ENCODE peak calls at places on chromosome 7, in four cellular contexts. One of them, this sample, is unnamed. For H3K9me3, the result is how much of the 10 kb centered on the place peaks cover.

GRCh38 chr7:41010418-41010817 is 692.5 kb downstream of the INHBA start:
- DNase-seq in A673: no peak
- DNase-seq in HCT116: no peak
- DNase-seq in tibial nerve: peak
- DNase-seq in this sample: no peak

GRCh38 chr7:7219216-7219615 is 36.9 kb downstream of the C1GALT1 start:
- DNase-seq in tibial nerve: no peak
- DNase-seq in A673: no peak
- DNase-seq in HCT116: no peak
- DNase-seq in this sample: no peak

GRCh38 chr7:55096318-55096717 is 77.5 kb downstream of the EGFR start:
- DNase-seq in HCT116: no peak
- DNase-seq in tibial nerve: no peak
- DNase-seq in A673: no peak
- DNase-seq in this sample: no peak

GRCh38 chr7:134547738-134548054 is 1.2 kb upstream of the AKR1B15 start:
- DNase-seq in HCT116: no peak
- DNase-seq in tibial nerve: no peak
- DNase-seq in A673: peak
- DNase-seq in this sample: no peak

GRCh38 chr7:136870799-136871487 is 2.5 kb downstream of the CHRM2 start:
- DNase-seq in tibial nerve: no peak
- DNase-seq in A673: peak
- DNase-seq in HCT116: no peak
- DNase-seq in this sample: no peak

GRCh38 chr7:142938611-142939010 is 673 bp upstream of the LLCFC1 start:
- DNase-seq in A673: no peak
- DNase-seq in HCT116: no peak
- DNase-seq in tibial nerve: no peak
- DNase-seq in this sample: no peak

GRCh38 chr7:55572378-55573233 is at the start of gene VOPP1:
- DNase-seq in HCT116: no peak
- DNase-seq in tibial nerve: no peak
- DNase-seq in A673: peak
- DNase-seq in this sample: peak

GRCh38 chr7:141991144-141991543 is 4.5 kb upstream of the MGAM start:
- DNase-seq in HCT116: no peak
- DNase-seq in A673: no peak
- DNase-seq in tibial nerve: no peak
- DNase-seq in this sample: no peak

GRCh38 chr7:149460493-149461330 is at the start of gene ZNF777:
- DNase-seq in HCT116: peak
- DNase-seq in tibial nerve: peak
- DNase-seq in A673: peak
- DNase-seq in this sample: peak

DNA sequence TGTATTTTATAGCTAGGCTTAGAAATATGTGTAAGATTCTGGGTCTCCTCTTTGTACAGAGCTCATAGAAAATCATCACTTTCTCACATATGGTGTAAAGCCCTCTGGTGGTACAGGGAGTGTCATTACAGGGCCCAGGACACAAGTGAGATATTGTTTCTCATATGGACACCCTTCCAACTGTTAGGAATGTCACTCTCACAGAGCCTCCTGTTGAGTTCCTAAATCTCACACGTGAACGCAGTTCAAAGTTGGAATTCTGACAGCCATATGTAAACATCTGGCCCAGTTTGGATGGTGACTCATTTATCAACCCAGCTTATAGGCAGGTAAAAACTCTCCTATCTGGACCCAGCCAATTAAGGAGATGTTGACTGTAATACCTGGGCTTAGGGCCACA is 35.4 kb upstream of the ZNF107 start:
- DNase-seq in A673: peak
- DNase-seq in HCT116: peak
- DNase-seq in tibial nerve: no peak
- DNase-seq in this sample: no peak
- H3K9me3 ChIP-seq in A673: under half
- H3K9me3 ChIP-seq in HCT116: under half
- H3K9me3 ChIP-seq in tibial nerve: under half
- H3K9me3 ChIP-seq in this sample: under half

DNA sequence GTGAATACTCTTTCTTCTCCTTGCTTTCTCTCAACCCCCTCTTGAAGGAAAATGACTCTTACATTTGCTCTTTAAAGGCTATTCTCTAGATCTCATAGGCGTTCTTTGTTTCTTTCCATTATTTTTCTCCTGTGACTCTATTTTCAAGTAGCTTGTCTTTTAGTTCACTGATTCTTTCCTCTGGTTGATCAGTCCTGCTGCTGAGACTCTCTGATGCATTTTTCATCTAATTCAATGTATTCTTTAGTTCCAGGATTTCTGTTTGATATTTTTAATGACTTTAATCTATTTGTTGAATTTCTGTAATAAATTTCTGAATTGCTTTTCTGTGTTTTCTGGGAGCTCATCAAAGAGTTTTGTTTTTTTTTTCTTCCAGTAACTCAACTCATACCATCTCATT is 397.7 kb downstream of the CNTNAP2 start:
- DNase-seq in HCT116: no peak
- DNase-seq in tibial nerve: no peak
- DNase-seq in A673: no peak
- DNase-seq in this sample: no peak
- H3K9me3 ChIP-seq in HCT116: under half
- H3K9me3 ChIP-seq in tibial nerve: under half
- H3K9me3 ChIP-seq in A673: under half
- H3K9me3 ChIP-seq in this sample: under half

GRCh38 chr7:79868010-79868409 is 266.6 kb upstream of the GNAI1 start:
- DNase-seq in tibial nerve: no peak
- DNase-seq in HCT116: no peak
- DNase-seq in A673: no peak
- DNase-seq in this sample: no peak

GRCh38 chr7:79862447-79862846 is 272.2 kb upstream of the GNAI1 start:
- DNase-seq in A673: no peak
- DNase-seq in HCT116: no peak
- DNase-seq in tibial nerve: no peak
- DNase-seq in this sample: no peak
- H3K9me3 ChIP-seq in A673: under half
- H3K9me3 ChIP-seq in HCT116: under half
- H3K9me3 ChIP-seq in tibial nerve: under half
- H3K9me3 ChIP-seq in this sample: under half

DNA sequence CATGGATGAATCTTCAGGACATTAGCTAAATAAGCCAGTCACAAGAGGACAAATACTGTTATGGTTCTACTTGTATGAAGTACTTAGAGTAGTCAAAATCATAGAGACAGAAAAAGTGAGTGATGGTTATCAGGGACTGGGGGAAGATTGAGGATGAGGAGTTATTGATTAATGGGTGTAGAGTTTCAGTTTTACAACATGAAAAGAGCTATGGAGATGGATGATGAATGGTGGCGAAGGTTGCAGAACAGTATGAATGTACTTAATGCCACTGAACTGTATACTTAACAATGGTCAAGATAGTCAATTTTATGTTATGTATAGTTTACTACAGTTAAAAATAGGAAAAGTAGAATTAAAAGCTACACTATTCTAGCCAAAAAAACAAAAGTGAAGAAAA is 7.8 kb downstream of the STK31 start:
- DNase-seq in tibial nerve: no peak
- DNase-seq in HCT116: no peak
- DNase-seq in A673: no peak
- DNase-seq in this sample: no peak
- H3K9me3 ChIP-seq in tibial nerve: under half
- H3K9me3 ChIP-seq in HCT116: under half
- H3K9me3 ChIP-seq in A673: under half
- H3K9me3 ChIP-seq in this sample: under half

GRCh38 chr7:42549866-42550485 is 313.0 kb upstream of the GLI3 start:
- DNase-seq in A673: no peak
- DNase-seq in tibial nerve: no peak
- DNase-seq in HCT116: no peak
- DNase-seq in this sample: no peak
- H3K9me3 ChIP-seq in A673: under half
- H3K9me3 ChIP-seq in tibial nerve: under half
- H3K9me3 ChIP-seq in HCT116: under half
- H3K9me3 ChIP-seq in this sample: under half

GRCh38 chr7:63105978-63106377 is 892.7 kb upstream of the ZNF722 start:
- DNase-seq in HCT116: no peak
- DNase-seq in A673: no peak
- DNase-seq in tibial nerve: no peak
- DNase-seq in this sample: no peak
- H3K9me3 ChIP-seq in HCT116: under half
- H3K9me3 ChIP-seq in A673: under half
- H3K9me3 ChIP-seq in tibial nerve: under half
- H3K9me3 ChIP-seq in this sample: under half

GRCh38 chr7:157876469-157877285 is 539.9 kb downstream of the DNAJB6 start:
- DNase-seq in HCT116: no peak
- DNase-seq in tibial nerve: no peak
- DNase-seq in A673: no peak
- DNase-seq in this sample: no peak
- H3K9me3 ChIP-seq in HCT116: under half
- H3K9me3 ChIP-seq in tibial nerve: under half
- H3K9me3 ChIP-seq in A673: under half
- H3K9me3 ChIP-seq in this sample: under half

DNA sequence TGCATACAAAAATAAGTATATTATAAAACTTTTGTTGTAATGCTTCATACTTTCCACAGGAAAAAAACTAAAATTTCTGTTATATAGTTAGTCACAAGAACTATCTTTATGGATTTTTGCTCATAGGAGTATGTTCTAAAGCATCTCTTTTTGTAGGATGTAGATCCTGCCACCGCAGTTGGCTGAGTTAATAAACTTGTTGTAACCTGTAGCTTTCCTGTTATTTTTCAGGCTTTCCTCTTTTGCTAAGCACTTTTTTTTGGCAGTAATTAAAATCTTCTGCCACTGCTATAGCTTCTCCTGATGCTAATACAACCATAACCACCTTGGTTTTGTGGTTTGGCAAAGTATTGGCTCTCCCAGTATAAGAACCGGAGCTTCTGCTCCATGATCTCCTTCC is 60.3 kb downstream of the WNT2 start:
- DNase-seq in A673: no peak
- DNase-seq in HCT116: no peak
- DNase-seq in tibial nerve: no peak
- DNase-seq in this sample: no peak
- H3K9me3 ChIP-seq in A673: under half
- H3K9me3 ChIP-seq in HCT116: under half
- H3K9me3 ChIP-seq in tibial nerve: under half
- H3K9me3 ChIP-seq in this sample: under half

GRCh38 chr7:72415586-72415985 is 3.4 kb upstream of the CALN1 start:
- DNase-seq in tibial nerve: no peak
- DNase-seq in A673: no peak
- DNase-seq in HCT116: no peak
- DNase-seq in this sample: no peak
- H3K9me3 ChIP-seq in tibial nerve: under half
- H3K9me3 ChIP-seq in A673: under half
- H3K9me3 ChIP-seq in HCT116: under half
- H3K9me3 ChIP-seq in this sample: under half

DNA sequence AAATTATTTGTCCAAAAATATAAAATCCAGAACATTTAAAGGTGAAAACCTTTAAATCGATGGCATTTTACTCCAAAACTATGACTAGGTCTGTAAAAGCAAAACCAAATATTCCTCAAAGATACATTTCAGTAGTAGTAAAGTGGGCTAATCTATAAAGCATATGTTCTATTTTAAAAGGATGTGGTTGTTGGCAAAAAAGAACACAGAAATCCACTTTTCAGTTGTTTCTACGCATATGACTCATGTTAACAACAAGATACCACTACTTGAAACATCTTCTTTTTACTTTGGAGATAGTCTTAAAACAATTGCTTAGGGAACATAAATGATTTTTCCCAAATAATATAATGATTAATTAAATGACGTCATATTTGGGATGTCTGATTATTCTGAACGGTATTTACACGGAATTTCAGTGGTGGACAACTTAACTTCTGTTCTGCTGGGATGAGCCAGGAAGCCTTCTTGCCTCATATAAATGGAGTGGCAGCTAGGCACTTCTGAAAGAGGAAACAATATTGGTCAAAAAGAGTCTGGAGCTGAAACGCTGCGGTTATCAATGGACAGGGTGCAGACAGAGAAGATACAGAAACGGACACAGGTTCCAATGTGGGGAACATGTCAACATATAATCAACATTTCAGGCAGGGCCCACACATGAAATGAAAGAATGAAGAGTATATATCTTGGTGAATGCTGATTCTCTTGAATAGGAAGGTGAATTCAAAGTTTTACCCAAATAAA is 78.5 kb downstream of the ETV1 start:
- DNase-seq in HCT116: no peak
- DNase-seq in A673: no peak
- DNase-seq in tibial nerve: no peak
- DNase-seq in this sample: no peak
- H3K9me3 ChIP-seq in HCT116: under half
- H3K9me3 ChIP-seq in A673: under half
- H3K9me3 ChIP-seq in tibial nerve: under half
- H3K9me3 ChIP-seq in this sample: under half